ENCODE peak calls at places on chromosome 10, in ten cellular contexts. D is CD8-positive, alpha-beta T cell; M is BE2C; H is mesendoderm; R is Panc1; W is breast epithelium; X is mucosa of descending colon; N is A549; A is heart right ventricle; F is foreskin fibroblast. Q is an unnamed sample.

GRCh38 chr10:12221323-12222298 is 25.6 kb downstream of the CDC123 start:
- DNase-seq in W (no peak), M (peak; percentile 31), A (no peak), R (no peak), X (no peak), F (no peak), H (peak; percentile 57), N (peak; percentile 12), D (no peak), Q (no peak)

GRCh38 chr10:88965016-88965415 is 12.4 kb upstream of the ACTA2 start:
- DNase-seq in M (no peak), A (no peak), R (no peak), D (no peak), H (no peak), W (no peak), N (no peak), X (no peak), F (peak; percentile 23), Q (no peak)

GRCh38 chr10:129605266-129605985 is 138.4 kb downstream of the MGMT start:
- DNase-seq in A (no peak), W (no peak), F (no peak), R (no peak), M (no peak), N (no peak), D (no peak), X (no peak), H (no peak), Q (no peak)

GRCh38 chr10:96532523-96532922 is 18.8 kb upstream of the TLL2 start:
- DNase-seq in W (no peak), H (no peak), M (no peak), D (no peak), N (no peak), X (no peak), A (no peak), R (no peak), F (no peak), Q (no peak)

GRCh38 chr10:15473401-15473777 is 102.3 kb upstream of the FAM171A1 start:
- DNase-seq in W (no peak), F (no peak), H (no peak), M (no peak), R (no peak), N (no peak), D (no peak), X (no peak), A (no peak), Q (no peak)

GRCh38 chr10:58299580-58299979 is 30.6 kb downstream of the CISD1 start:
- DNase-seq in A (peak; percentile 56), R (peak; percentile 35), D (peak; percentile 42), N (peak; percentile 62), H (peak; percentile 76), F (peak; percentile 70), W (no peak), M (peak; percentile 76), X (no peak), Q (no peak)

GRCh38 chr10:110641256-110641655 is 2.9 kb upstream of the RBM20 start:
- DNase-seq in N (peak; percentile 75), X (no peak), A (peak; percentile 73), D (no peak), H (peak; percentile 98), M (peak; percentile 86), R (no peak), F (peak; percentile 11), W (no peak), Q (no peak)

GRCh38 chr10:79139124-79139835 is 70.5 kb downstream of the ZMIZ1 start:
- DNase-seq in H (no peak), N (no peak), D (no peak), W (no peak), R (no peak), F (peak; percentile 90), X (no peak), M (no peak), A (peak; percentile 82), Q (no peak)

GRCh38 chr10:71035511-71036278 is 147.3 kb upstream of the PCBD1 start:
- DNase-seq in W (no peak), N (no peak), M (peak; percentile 75), D (no peak), F (no peak), A (no peak), H (no peak), R (no peak), X (no peak), Q (no peak)

GRCh38 chr10:30172096-30172495 is 112.7 kb upstream of the JCAD start:
- DNase-seq in H (no peak), W (no peak), D (no peak), R (no peak), A (no peak), X (no peak), F (no peak), M (no peak), N (no peak), Q (no peak)

GRCh38 chr10:73916761-73917470 is 6.0 kb downstream of the PLAU start:
- DNase-seq in M (no peak), X (no peak), A (no peak), W (no peak), H (no peak), N (no peak), D (no peak), R (no peak), F (no peak), Q (no peak)

GRCh38 chr10:546971-547590 is 142.4 kb downstream of the DIP2C start:
- DNase-seq in R (no peak), X (no peak), A (no peak), F (peak; percentile 36), N (no peak), H (peak; percentile 88), D (no peak), M (no peak), W (peak; percentile 23), Q (no peak)
- H3K4me3 ChIP-seq in R (no peak overlapping the region), X (no peak overlapping the region), A (no peak overlapping the region), F (no peak overlapping the region), N (no peak overlapping the region), H (no peak overlapping the region), D (no peak overlapping the region), M (no peak overlapping the region), W (peak overlapping the region; percentile 29), Q (no peak overlapping the region)

GRCh38 chr10:28532223-28532508 is 752 bp upstream of the WAC start:
- DNase-seq in D (no peak), H (peak; percentile 79), F (peak; percentile 65), R (no peak), A (peak; percentile 61), N (peak; percentile 21), X (peak; percentile 83), W (peak; percentile 35), M (peak; percentile 64), Q (no peak)
- H3K4me3 ChIP-seq in D (peak overlapping the region; percentile 99), H (peak overlapping the region; percentile 91), F (peak overlapping the region; percentile 95), R (peak overlapping the region; percentile 74), A (peak overlapping the region; percentile 94), N (peak overlapping the region; percentile 77), X (peak overlapping the region; percentile 92), W (peak overlapping the region; percentile 88), M (peak overlapping the region; percentile 96), Q (peak overlapping the region; percentile 84)

GRCh38 chr10:132335189-132336063 is 3.4 kb downstream of the LRRC27 start:
- DNase-seq in M (peak; percentile 80), X (no peak), A (peak; percentile 40), W (no peak), H (peak; percentile 15), D (no peak), R (no peak), F (no peak), N (no peak), Q (no peak)
- H3K4me3 ChIP-seq in M (peak overlapping the region; percentile 28), X (no peak overlapping the region), A (no peak overlapping the region), W (no peak overlapping the region), H (no peak overlapping the region), D (no peak overlapping the region), R (no peak overlapping the region), F (no peak overlapping the region), N (no peak overlapping the region), Q (no peak overlapping the region)

GRCh38 chr10:4331150-4331549 is 494.9 kb upstream of the AKR1E2 start:
- DNase-seq in H (peak; percentile 38), R (no peak), N (no peak), D (no peak), A (no peak), X (no peak), W (peak; percentile 64), M (no peak), F (peak; percentile 34), Q (no peak)
- H3K4me3 ChIP-seq in H (no peak overlapping the region), R (no peak overlapping the region), N (no peak overlapping the region), D (no peak overlapping the region), A (no peak overlapping the region), X (no peak overlapping the region), W (no peak overlapping the region), M (no peak overlapping the region), F (no peak overlapping the region), Q (no peak overlapping the region)

DNA sequence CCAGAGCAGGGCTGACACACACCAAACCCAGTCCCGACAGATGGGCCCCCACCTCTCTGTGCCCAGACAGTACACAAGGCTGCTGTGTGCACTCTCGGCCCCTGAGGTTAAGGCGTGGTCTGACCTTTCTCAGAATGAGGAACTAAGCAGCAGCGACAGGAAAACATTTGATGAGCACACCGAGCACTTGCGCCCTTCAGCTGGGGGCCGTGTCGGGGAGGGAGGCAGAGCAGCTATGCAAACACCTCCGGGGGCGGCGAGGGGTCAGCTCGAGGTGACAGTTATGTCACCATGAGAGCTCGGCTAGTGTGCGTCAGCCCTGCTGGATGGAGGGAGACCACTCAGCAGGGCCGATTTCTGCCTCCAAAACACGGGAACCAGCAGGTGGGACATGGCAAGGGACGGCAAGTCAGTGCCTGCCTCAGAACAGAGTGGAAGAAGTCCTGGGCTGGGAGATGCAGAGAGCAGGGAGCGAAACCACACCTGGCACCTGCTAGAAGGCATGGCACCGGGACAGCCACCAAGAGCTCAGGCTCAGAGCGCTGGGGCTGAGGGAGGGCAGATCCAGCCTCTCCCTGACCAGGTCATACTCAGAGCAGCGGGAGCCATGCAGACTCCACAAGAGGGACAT is 57.4 kb downstream of the CHST15 start:
- DNase-seq in M (no peak), H (no peak), A (no peak), R (no peak), N (no peak), X (peak; percentile 86), F (no peak), D (no peak), W (peak; percentile 55), Q (no peak)
- H3K4me3 ChIP-seq in M (no peak overlapping the region), H (no peak overlapping the region), A (no peak overlapping the region), R (no peak overlapping the region), N (no peak overlapping the region), X (no peak overlapping the region), F (no peak overlapping the region), D (no peak overlapping the region), W (no peak overlapping the region), Q (no peak overlapping the region)

GRCh38 chr10:133168617-133169031 is 8.6 kb downstream of the KNDC1 start:
- DNase-seq in W (no peak), H (no peak), R (no peak), M (no peak), F (no peak), N (no peak), A (no peak), D (no peak), X (no peak), Q (no peak)
- H3K4me3 ChIP-seq in W (no peak overlapping the region), H (no peak overlapping the region), R (no peak overlapping the region), M (no peak overlapping the region), F (no peak overlapping the region), N (no peak overlapping the region), A (no peak overlapping the region), D (no peak overlapping the region), X (no peak overlapping the region), Q (no peak overlapping the region)